ENCODE peak calls at places on chromosomes 11 and 22, in four cellular contexts. Z is K562, C is GM12878, B is HepG2. F is an unnamed sample.

GRCh38 chr22:27591060-27591459 is 210.5 kb downstream of the MN1 start:
- DNase-seq in Z (no peak), C (no peak), B (no peak), F (no peak)

GRCh38 chr11:12392672-12393071 is 15.3 kb downstream of the PARVA start:
- DNase-seq in Z (no peak), C (no peak), B (no peak), F (no peak)

GRCh38 chr11:114233755-114234154 is 62.4 kb upstream of the NNMT start:
- DNase-seq in Z (no peak), C (no peak), B (no peak), F (no peak)

GRCh38 chr11:101030692-101031091 is 98.9 kb downstream of the PGR start:
- DNase-seq in Z (no peak), C (no peak), B (no peak), F (no peak)

GRCh38 chr22:48192920-48193319 is 1430.5 kb downstream of the TBC1D22A start:
- DNase-seq in Z (no peak), C (no peak), B (no peak), F (no peak)

GRCh38 chr22:44423556-44423955 is 74.5 kb downstream of the RTL6 start:
- DNase-seq in Z (no peak), C (no peak), B (no peak), F (no peak)

GRCh38 chr22:31526275-31526674 is 29.9 kb downstream of the SFI1 start:
- DNase-seq in Z (no peak), C (no peak), B (no peak), F (no peak)

GRCh38 chr11:120819003-120819402 is 204.9 kb upstream of the TBCEL start:
- DNase-seq in Z (no peak), C (no peak), B (peak), F (no peak)

GRCh38 chr22:38921126-38921525 is 36.3 kb upstream of the APOBEC3A start:
- DNase-seq in Z (no peak), C (no peak), B (no peak), F (no peak)

GRCh38 chr22:38751422-38752346 is 4.1 kb downstream of the SUN2 start:
- DNase-seq in Z (no peak), C (peak), B (no peak), F (no peak)

GRCh38 chr22:43243275-43243768 is 56.4 kb upstream of the TTLL12 start:
- DNase-seq in Z (no peak), C (no peak), B (no peak), F (no peak)

GRCh38 chr11:102630598-102631448 is 5.7 kb upstream of the MMP20 start:
- DNase-seq in Z (no peak), C (no peak), B (no peak), F (no peak)

GRCh38 chr11:134531331-134532135 is 119.5 kb upstream of the B3GAT1 start:
- DNase-seq in Z (no peak), C (no peak), B (no peak), F (no peak)

GRCh38 chr11:35236667-35237003 is 97.7 kb downstream of the CD44 start:
- DNase-seq in Z (no peak), C (no peak), B (no peak), F (no peak)

GRCh38 chr11:13486926-13487660 is 8.7 kb downstream of the PTH start:
- DNase-seq in Z (peak), C (no peak), B (peak), F (no peak)

GRCh38 chr11:59785818-59786217 is 24.8 kb downstream of the MRPL16 start:
- DNase-seq in Z (no peak), C (no peak), B (no peak), F (no peak)

GRCh38 chr11:115503083-115503885 is 931 bp downstream of the CADM1 start:
- DNase-seq in Z (no peak), C (no peak), B (peak), F (peak)

GRCh38 chr22:38017272-38017920 is 33.0 kb upstream of the SOX10 start:
- DNase-seq in Z (no peak), C (no peak), B (no peak), F (no peak)

GRCh38 chr11:83072689-83073242 is 1.1 kb upstream of the RAB30 start:
- DNase-seq in Z (no peak), C (no peak), B (no peak), F (no peak)

GRCh38 chr11:79400717-79401330 is 40.0 kb downstream of the TENM4 start:
- DNase-seq in Z (no peak), C (no peak), B (peak), F (peak)

GRCh38 chr22:24106385-24107381 is 74.6 kb upstream of the SUSD2 start:
- DNase-seq in Z (no peak), C (peak), B (no peak), F (no peak)

GRCh38 chr11:75588067-75588481 is 26.0 kb downstream of the SERPINH1 start:
- DNase-seq in Z (no peak), C (no peak), B (peak), F (no peak)

GRCh38 chr11:74397531-74398243 is 546 bp downstream of the PGM2L1 start:
- DNase-seq in Z (peak), C (no peak), B (peak), F (peak)

GRCh38 chr11:82845336-82846036 is 54.7 kb downstream of the PRCP start:
- DNase-seq in Z (no peak), C (no peak), B (no peak), F (no peak)

GRCh38 chr11:46290598-46291309 is 13.3 kb downstream of the CREB3L1 start:
- DNase-seq in Z (peak), C (no peak), B (no peak), F (peak)

GRCh38 chr22:45497268-45497667 is 5.4 kb upstream of the FBLN1 start:
- DNase-seq in Z (no peak), C (no peak), B (no peak), F (no peak)

GRCh38 chr22:33030923-33031525 is 27.2 kb downstream of the SYN3 start:
- DNase-seq in Z (no peak), C (no peak), B (no peak), F (no peak)

GRCh38 chr22:48320671-48321515 is 1506.8 kb downstream of the BRD1 start:
- DNase-seq in Z (no peak), C (no peak), B (no peak), F (no peak)

GRCh38 chr11:76698321-76699043 is 27.9 kb upstream of the LRRC32 start:
- DNase-seq in Z (peak), C (no peak), B (no peak), F (peak)

GRCh38 chr11:33920838-33921613 is 29.1 kb upstream of the LMO2 start:
- DNase-seq in Z (no peak), C (peak), B (no peak), F (no peak)

GRCh38 chr11:10305964-10306918 is 1.4 kb downstream of the ADM start:
- DNase-seq in Z (no peak), C (no peak), B (no peak), F (no peak)

GRCh38 chr11:2099523-2100316 is 39.5 kb downstream of the IGF2 start:
- DNase-seq in Z (no peak), C (no peak), B (no peak), F (no peak)
- TF ChIP-seq SP1 in Z (no peak), C (no peak), B (no peak), F (no peak)

GRCh38 chr22:50687829-50688228 is 15.2 kb downstream of the SHANK3 start:
- DNase-seq in Z (no peak), C (no peak), B (no peak), F (no peak)
- TF ChIP-seq FOXM1 in Z (no peak), C (no peak), B (no peak), F (no peak)

GRCh38 chr11:63783925-63784592 is 15.5 kb upstream of the ZFTA start:
- DNase-seq in Z (no peak), C (no peak), B (peak), F (no peak)
- TF ChIP-seq FOXK2 in Z (no peak), C (no peak), B (no peak), F (no peak)

DNA sequence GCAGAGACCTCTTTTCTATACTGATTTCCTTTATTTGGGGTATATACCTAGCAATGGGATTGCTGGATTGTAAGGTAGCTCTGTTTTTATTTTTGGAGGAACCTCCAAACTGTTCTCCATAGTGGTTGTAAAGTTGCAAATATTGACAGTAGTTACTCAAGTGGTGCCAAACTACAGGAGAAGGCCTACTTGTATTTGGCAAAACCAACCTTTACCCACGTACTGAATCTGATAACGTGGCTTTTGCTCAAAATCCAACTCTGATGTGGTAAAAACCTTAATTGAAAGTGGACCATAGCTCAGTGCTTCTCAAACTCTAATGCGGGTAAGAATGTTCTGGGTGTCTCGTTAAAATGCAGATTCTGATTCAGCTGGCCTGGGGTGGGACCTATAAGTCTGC is 69.7 kb downstream of the PACS1 start:
- DNase-seq in Z (no peak), C (no peak), B (no peak), F (no peak)
- TF ChIP-seq SP1 in Z (no peak), C (no peak), B (no peak), F (no peak)

GRCh38 chr22:20130739-20131592 is 638 bp upstream of the ZDHHC8 start:
- DNase-seq in Z (peak), C (no peak), B (peak), F (peak)
- TF ChIP-seq FOXM1 in Z (no peak), C (no peak), B (no peak), F (peak)

GRCh38 chr11:5815534-5815933 is 6.8 kb downstream of the OR52N2 start:
- DNase-seq in Z (no peak), C (no peak), B (no peak), F (no peak)

DNA sequence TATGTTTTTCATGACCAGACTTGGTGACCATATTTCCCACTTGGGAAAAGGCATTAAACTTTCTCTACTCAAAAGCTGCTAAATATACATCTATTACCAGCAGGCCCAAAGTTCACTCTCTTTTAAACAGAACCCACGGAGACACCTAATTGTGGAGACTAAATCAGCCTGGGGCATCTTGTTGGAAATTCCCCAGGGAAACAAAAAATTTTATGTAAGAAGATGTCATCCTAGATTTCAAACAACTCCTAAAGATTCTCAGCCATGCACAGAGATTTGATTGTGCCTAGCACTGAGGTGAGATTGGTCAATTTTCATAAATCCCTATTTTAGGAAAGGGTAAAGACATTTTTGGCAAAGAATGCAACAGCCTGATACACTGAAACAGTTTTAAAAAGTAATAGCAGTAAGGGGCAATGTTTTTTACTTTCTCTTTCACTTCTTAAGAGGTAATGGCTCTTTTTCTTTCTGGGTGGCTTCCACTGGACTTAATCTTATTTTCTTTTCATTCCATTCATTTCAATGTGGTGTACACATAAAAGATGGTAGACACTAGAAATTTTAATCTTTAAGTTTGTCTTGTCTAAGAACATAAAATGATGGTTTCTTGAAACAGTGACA is 9.6 kb downstream of the OR52N2 start:
- DNase-seq in Z (no peak), C (no peak), B (no peak), F (no peak)
- TF ChIP-seq FOXK2 in Z (no peak), C (no peak), B (no peak), F (no peak)

DNA sequence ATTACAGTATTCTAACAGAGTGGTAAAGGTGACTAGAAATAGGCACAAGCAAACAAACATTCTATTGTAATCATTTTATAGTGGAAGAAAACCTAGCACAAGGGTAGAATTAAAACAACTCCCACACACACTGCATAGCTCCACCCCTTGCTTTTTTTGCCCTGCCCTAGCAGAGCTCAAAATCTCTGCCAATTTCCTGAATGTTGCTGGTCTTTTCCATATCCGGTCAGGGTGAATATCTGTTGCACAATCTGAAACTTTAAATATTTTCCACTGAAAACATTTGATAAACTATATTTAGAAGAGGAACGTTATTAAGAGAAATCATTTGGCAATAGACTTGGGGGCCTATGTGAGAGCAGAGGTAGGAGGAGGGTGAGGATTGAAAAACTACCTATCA is 2.7 kb downstream of the SPA17 start:
- DNase-seq in Z (no peak), C (no peak), B (no peak), F (no peak)
- TF ChIP-seq SP1 in Z (no peak), C (no peak), B (no peak), F (no peak)

GRCh38 chr11:80436547-80436946 is 995.7 kb upstream of the TENM4 start:
- DNase-seq in Z (no peak), C (no peak), B (no peak), F (no peak)

GRCh38 chr11:80432051-80432450 is 991.2 kb upstream of the TENM4 start:
- DNase-seq in Z (no peak), C (no peak), B (no peak), F (no peak)

DNA sequence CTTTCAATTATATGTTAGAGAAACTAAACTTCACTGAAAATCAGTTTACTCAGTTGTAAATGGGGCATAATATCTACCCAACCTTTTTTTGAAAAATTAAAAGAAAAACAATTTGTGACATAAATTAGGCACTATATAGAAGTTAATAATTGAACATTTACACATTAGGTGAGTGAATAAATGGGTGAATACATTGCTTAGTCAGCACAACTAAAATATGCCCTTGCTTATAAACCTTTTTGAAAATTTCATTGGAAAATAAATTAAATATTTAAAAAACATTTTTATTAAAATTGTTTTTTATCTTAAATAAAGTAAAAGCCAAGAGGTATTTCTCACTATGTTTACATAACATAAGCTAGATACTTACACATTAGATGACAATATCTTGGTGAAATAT is 994.5 kb upstream of the TENM4 start:
- DNase-seq in Z (no peak), C (no peak), B (no peak), F (no peak)
- TF ChIP-seq FOXM1 in Z (no peak), C (no peak), B (no peak), F (no peak)

F was measured in HEK293T.